ENCODE peak calls at places on chromosomes 5 and 9, in four cellular contexts. G is HepG2, B is K562, A is SK-N-SH. E is an unnamed sample.

GRCh38 chr9:37624073-37624472 is 26.7 kb upstream of the FRMPD1 start:
- DNase-seq in G (no peak), A (no peak), B (no peak), E (no peak)

GRCh38 chr5:125410501-125411162 is 664.2 kb upstream of the ZNF608 start:
- DNase-seq in B (no peak), A (peak; percentile 33), G (no peak), E (no peak)

GRCh38 chr5:147949711-147950573 is 43.6 kb upstream of the C5orf46 start:
- DNase-seq in B (peak; percentile 43), A (peak; percentile 67), G (peak; percentile 37), E (no peak)

GRCh38 chr5:90933298-90933697 is 374.7 kb downstream of the ADGRV1 start:
- DNase-seq in G (no peak), A (no peak), B (no peak), E (no peak)

GRCh38 chr9:4891674-4892073 is 93.4 kb upstream of the JAK2 start:
- DNase-seq in A (no peak), B (no peak), G (no peak), E (no peak)

GRCh38 chr5:27784317-27784716 is 745.9 kb upstream of the CDH9 start:
- DNase-seq in B (no peak), A (no peak), G (no peak), E (no peak)

GRCh38 chr5:141729387-141730006 is 47.5 kb upstream of the ARAP3 start:
- DNase-seq in G (no peak), A (peak; percentile 78), B (no peak), E (no peak)

GRCh38 chr5:177122566-177122965 is 11.0 kb upstream of the NSD1 start:
- DNase-seq in A (no peak), G (no peak), B (no peak), E (no peak)

GRCh38 chr5:149133795-149134777 is 7.2 kb upstream of the ABLIM3 start:
- DNase-seq in A (no peak), B (peak; percentile 39), G (no peak), E (no peak)

GRCh38 chr5:116452774-116453368 is 121.8 kb downstream of the SEMA6A start:
- DNase-seq in G (peak; percentile 38), A (no peak), B (no peak), E (no peak)

GRCh38 chr5:64299805-64300204 is 134.2 kb downstream of the RNF180 start:
- DNase-seq in G (no peak), B (no peak), A (no peak), E (no peak)

GRCh38 chr5:177142029-177142681 is 8.6 kb downstream of the NSD1 start:
- DNase-seq in B (no peak), A (no peak), G (no peak), E (no peak)

GRCh38 chr9:133188006-133188842 is 20.8 kb downstream of the OBP2B start:
- DNase-seq in B (peak; percentile 63), A (peak; percentile 57), G (peak; percentile 42), E (peak; percentile 75)

GRCh38 chr5:1320436-1321344 is 24.2 kb downstream of the CLPTM1L start:
- DNase-seq in G (no peak), B (no peak), A (no peak), E (no peak)

GRCh38 chr9:137454145-137454505 is 5.0 kb downstream of the NSMF start:
- DNase-seq in A (peak; percentile 79), B (peak; percentile 82), G (no peak), E (peak; percentile 81)

GRCh38 chr9:70962761-70963445 is 158.5 kb downstream of the TRPM3 start:
- DNase-seq in G (no peak), B (no peak), A (no peak), E (no peak)

GRCh38 chr5:172660974-172661373 is 19.9 kb downstream of the NEURL1B start:
- DNase-seq in B (no peak), A (no peak), G (no peak), E (no peak)

GRCh38 chr5:172665049-172665541 is 24.0 kb downstream of the NEURL1B start:
- DNase-seq in A (peak; percentile 86), G (no peak), B (no peak), E (no peak)

GRCh38 chr5:172661536-172661935 is 20.5 kb downstream of the NEURL1B start:
- DNase-seq in A (no peak), G (no peak), B (no peak), E (no peak)

GRCh38 chr5:172664018-172664417 is 23.0 kb downstream of the NEURL1B start:
- DNase-seq in B (no peak), A (no peak), G (no peak), E (no peak)

GRCh38 chr5:172662596-172662995 is 21.5 kb downstream of the NEURL1B start:
- DNase-seq in B (no peak), G (no peak), A (no peak), E (no peak)
- TF ChIP-seq USF2 in B (no peak), G (no peak), A (no peak), E (no peak)

DNA sequence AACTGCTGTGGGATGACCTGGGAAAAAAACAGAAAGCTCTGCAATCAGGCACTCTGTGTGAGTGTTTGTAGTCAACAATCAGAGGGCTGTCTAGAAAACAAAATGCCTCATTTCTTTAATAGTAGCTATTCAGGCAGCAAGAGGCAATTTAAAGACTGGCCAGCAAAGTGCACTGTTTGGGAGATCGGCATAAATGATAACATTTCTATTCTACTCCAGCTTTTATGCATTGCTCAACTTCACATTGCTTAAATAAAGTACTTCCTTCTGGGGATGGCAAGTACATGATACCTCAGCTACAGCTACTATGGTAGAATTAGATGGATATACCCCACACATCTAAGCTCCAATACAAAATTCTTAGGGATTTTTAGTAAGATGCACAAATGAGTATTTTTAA is 193.1 kb downstream of the DCP2 start:
- DNase-seq in A (no peak), G (no peak), B (no peak), E (no peak)
- TF ChIP-seq FOXJ3 in A (no peak), G (no peak), B (no peak), E (no peak)

GRCh38 chr5:14723648-14724231 is 59.2 kb downstream of the OTULIN start:
- DNase-seq in B (no peak), G (no peak), A (no peak), E (no peak)
- TF ChIP-seq USF2 in B (no peak), G (no peak), A (no peak), E (no peak)

GRCh38 chr5:3201941-3202340 is 393.7 kb upstream of the IRX1 start:
- DNase-seq in G (no peak), B (no peak), A (no peak), E (no peak)
- TF ChIP-seq FOXJ3 in G (no peak), B (no peak), A (no peak), E (no peak)

GRCh38 chr5:134533115-134533815 is 7.8 kb downstream of the JADE2 start:
- DNase-seq in A (no peak), G (no peak), B (no peak), E (no peak)

GRCh38 chr5:134529460-134529859 is 4.0 kb downstream of the JADE2 start:
- DNase-seq in A (no peak), B (no peak), G (no peak), E (no peak)

GRCh38 chr5:134527156-134527960 is 1.9 kb downstream of the JADE2 start:
- DNase-seq in G (peak; percentile 66), A (peak; percentile 93), B (peak; percentile 90), E (peak; percentile 94)

GRCh38 chr5:134527961-134528424 is 2.5 kb downstream of the JADE2 start:
- DNase-seq in G (no peak), A (no peak), B (no peak), E (no peak)

DNA sequence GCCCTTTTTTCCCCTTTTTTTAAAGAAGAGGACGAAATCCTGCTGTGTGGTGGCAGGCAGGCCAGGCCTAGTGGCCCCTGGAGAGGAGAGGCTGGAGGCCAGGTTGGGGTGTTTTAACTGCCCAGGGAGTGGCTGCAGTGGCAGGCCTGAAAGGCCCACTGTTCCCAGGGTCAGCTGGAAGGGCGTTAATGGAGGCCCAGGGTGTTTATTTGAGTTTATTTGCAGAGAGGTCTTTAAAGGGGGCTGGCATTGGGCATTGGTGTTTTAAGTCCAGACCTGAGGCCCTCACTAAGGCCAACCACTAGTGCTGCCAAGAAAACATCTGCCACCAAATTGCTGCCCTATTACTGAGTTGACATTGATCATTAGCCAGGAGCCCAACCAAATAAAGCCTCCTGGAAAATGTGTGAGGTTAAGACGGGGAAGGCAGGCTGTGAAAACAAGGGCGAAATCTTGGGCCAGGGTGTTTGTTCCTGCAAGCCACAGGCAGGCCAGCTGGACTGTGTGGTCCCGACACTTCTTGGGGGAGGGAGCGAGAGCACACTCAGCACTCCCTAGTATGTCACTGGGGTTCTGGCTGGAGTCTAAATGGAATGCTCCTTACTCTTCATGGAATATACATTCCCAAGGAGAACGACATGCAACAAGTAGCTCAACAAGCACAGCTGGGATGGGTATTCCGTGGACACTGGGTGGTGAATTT is 5.1 kb downstream of the JADE2 start:
- DNase-seq in G (no peak), A (no peak), B (no peak), E (no peak)
- TF ChIP-seq USF2 in G (no peak), A (no peak), B (no peak), E (no peak)

DNA sequence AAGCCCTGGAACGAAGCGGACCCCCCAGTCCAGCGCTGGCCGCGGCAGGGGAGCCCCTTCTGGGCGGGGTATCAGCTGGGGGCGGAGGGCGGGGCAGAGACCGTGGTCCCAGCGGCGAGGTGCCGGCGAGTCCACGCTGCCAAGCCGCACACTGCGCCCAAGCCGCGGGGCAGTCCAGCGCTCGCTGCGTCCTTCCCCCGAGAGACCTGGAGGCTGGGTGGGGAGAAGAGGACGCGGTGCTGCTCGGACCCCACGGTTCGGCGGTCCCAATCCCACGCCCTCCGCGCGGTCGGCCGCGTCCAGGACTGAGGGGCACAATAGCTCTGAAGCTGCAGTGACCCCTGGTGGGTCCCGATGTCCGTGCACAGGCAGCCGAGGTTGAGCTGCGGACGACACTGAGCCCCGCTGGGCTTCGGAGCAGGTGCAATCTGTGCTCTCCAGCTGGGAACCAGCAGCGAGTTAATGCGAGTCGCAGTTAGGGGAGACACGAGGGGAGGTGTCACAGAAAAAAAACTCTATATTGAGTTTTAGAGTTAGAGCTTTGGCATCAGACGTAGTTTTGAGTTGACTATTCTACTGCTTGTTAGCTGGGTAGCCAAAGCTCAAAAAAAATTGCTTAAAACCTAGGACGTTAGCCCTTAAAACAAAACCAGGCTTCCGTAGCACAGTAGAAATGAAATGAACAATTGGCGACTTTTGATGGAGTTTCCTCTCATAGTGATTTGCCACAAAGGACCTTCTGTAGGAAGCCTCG is 1.2 kb upstream of the EPB41L4A start:
- DNase-seq in G (peak; percentile 41), B (peak; percentile 76), A (peak; percentile 88), E (peak; percentile 90)
- TF ChIP-seq FOXJ3 in G (peak; percentile 26), B (no peak), A (no peak), E (no peak)

GRCh38 chr9:100150209-100150608 is 51.2 kb downstream of the INVS start:
- DNase-seq in A (peak; percentile 19), B (no peak), G (no peak), E (no peak)
- TF ChIP-seq USF2 in A (no peak), B (no peak), G (no peak), E (no peak)

GRCh38 chr9:101738566-101739183 is at the start of gene GRIN3A:
- DNase-seq in B (peak; percentile 7), G (no peak), A (peak; percentile 39), E (peak; percentile 63)
- TF ChIP-seq FOXJ3 in B (no peak), G (no peak), A (no peak), E (no peak)

DNA sequence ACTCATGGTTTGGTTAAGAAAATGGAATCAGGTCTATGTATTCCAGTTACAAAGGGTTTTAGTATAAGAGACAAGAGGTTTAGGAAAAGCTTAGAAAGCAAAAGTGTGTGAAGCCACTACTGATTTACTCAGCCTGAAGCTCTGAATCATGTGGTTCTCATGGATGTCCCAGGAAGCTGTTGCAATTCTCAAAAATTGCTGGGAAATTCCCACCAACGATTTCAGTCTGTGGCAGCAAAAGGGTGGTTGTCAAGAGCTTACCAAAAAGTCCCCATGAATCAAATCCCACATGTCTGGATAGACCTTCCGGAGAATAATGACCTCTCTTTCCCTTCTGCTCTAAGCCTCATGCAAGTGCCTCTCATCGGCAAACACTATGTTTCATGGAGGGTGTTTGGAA is 929.9 kb downstream of the TLE4 start:
- DNase-seq in B (no peak), G (no peak), A (no peak), E (no peak)
- TF ChIP-seq USF2 in B (no peak), G (no peak), A (no peak), E (no peak)

E was measured in WTC11.